ENCODE peak calls at places on chromosomes 6 and 20, in seven cellular contexts. B, N, A, H, Q, R and T are unnamed samples.
A peak's percentile ranks its signal among the peaks of the same experiment; 100 is the strongest.

GRCh38 chr6:11851405-11851804 is 72.8 kb upstream of the ADTRP start:
- DNase-seq in A (no peak), Q (peak; percentile 44), R (no peak), H (peak; percentile 86), N (no peak), B (peak; percentile 52), T (no peak)

GRCh38 chr6:42260972-42261371 is 43.3 kb upstream of the MRPS10 start:
- DNase-seq in B (no peak), Q (no peak), R (peak; percentile 65), A (peak; percentile 92), H (peak; percentile 33), N (no peak), T (peak; percentile 48)

GRCh38 chr6:108848116-108848868 is at the start of gene ARMC2:
- DNase-seq in H (peak; percentile 89), Q (peak; percentile 70), N (peak; percentile 86), A (peak; percentile 97), B (peak; percentile 72), R (peak; percentile 94), T (peak; percentile 55)

GRCh38 chr6:50187212-50188055 is 137.7 kb upstream of the DEFB112 start:
- DNase-seq in N (no peak), R (no peak), H (no peak), Q (no peak), A (no peak), B (no peak), T (no peak)

GRCh38 chr20:50848846-50849673 is 54.2 kb downstream of the BCAS4 start:
- DNase-seq in H (peak; percentile 83), R (no peak), Q (no peak), N (no peak), B (no peak), A (no peak), T (no peak)

GRCh38 chr6:56909115-56909907 is 45.6 kb upstream of the BEND6 start:
- DNase-seq in R (no peak), N (no peak), B (no peak), A (no peak), H (no peak), Q (peak; percentile 56), T (no peak)

GRCh38 chr6:7671076-7671475 is 54.8 kb upstream of the BMP6 start:
- DNase-seq in N (no peak), A (no peak), Q (peak; percentile 54), R (no peak), H (no peak), B (peak; percentile 57), T (no peak)

GRCh38 chr6:91407706-91408105 is 820.8 kb upstream of the MAP3K7 start:
- DNase-seq in A (no peak), R (no peak), B (no peak), N (no peak), Q (no peak), H (no peak), T (no peak)

GRCh38 chr6:146902846-146903245 is 301.4 kb upstream of the STXBP5 start:
- DNase-seq in A (no peak), H (no peak), N (no peak), Q (no peak), R (no peak), B (no peak), T (no peak)

GRCh38 chr6:146546440-146546839 is 2.8 kb downstream of the RAB32 start:
- DNase-seq in Q (peak; percentile 99), B (peak; percentile 82), N (peak; percentile 22), A (no peak), R (peak; percentile 75), H (no peak), T (no peak)

GRCh38 chr6:4808396-4808795 is 32.2 kb downstream of the CDYL start:
- DNase-seq in H (no peak), R (no peak), N (no peak), Q (no peak), A (no peak), B (no peak), T (no peak)

GRCh38 chr6:157595768-157596167 is 214.8 kb downstream of the ZDHHC14 start:
- DNase-seq in N (no peak), B (no peak), R (no peak), A (no peak), Q (no peak), H (no peak), T (no peak)

GRCh38 chr6:161410736-161411135 is 136.9 kb upstream of the AGPAT4 start:
- DNase-seq in H (no peak), B (no peak), R (no peak), Q (peak; percentile 27), A (no peak), N (no peak), T (no peak)

GRCh38 chr6:119318730-119319129 is 30.8 kb downstream of the MAN1A1 start:
- DNase-seq in Q (no peak), N (no peak), H (no peak), A (no peak), B (no peak), R (no peak), T (no peak)

GRCh38 chr20:22560817-22561216 is 23.6 kb downstream of the FOXA2 start:
- DNase-seq in Q (no peak), H (no peak), A (no peak), R (no peak), N (no peak), B (no peak), T (no peak)

GRCh38 chr6:40963019-40963418 is 76.0 kb downstream of the UNC5CL start:
- DNase-seq in R (no peak), B (no peak), Q (peak; percentile 33), H (no peak), A (no peak), N (no peak), T (no peak)

GRCh38 chr6:118029967-118030366 is 122.9 kb downstream of the SLC35F1 start:
- DNase-seq in H (no peak), A (no peak), N (no peak), B (no peak), Q (no peak), R (peak; percentile 36), T (no peak)

GRCh38 chr6:169577974-169578373 is 123.9 kb downstream of the WDR27 start:
- DNase-seq in B (no peak), R (peak; percentile 18), Q (no peak), N (no peak), A (no peak), H (no peak), T (no peak)

DNA sequence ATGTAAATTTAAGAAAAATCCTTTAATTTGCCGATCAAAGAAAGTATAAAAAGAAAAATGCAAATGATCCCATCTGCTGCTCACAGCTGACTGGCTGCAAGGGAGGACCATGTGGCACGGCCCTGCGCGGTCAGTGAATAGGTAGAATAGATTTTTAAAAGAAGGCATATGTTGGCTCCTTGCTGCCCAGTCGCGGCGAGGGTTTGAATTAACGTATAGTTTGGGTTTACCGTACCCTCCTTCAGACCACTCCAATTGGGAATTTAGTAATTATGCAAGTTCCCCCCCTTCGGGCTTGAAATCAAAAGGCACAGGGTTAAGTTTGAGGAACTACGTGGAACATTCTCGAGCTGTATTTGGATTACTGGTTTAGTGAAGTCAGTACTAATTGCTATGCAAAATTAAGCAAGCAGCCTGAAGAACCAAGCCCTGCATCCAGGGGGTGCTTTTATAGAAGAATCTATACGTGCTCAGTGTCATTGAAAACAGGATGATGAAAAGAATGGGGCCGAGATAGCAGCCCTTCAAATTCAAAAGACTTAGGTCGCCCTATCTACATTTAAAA is 1.1 kb upstream of the BEND3 start:
- DNase-seq in B (peak; percentile 22), N (no peak), Q (peak; percentile 54), A (no peak), H (peak; percentile 49), R (peak; percentile 92), T (peak; percentile 69)
- H3K4me3 ChIP-seq in B (peak overlapping the region; percentile 62), N (peak overlapping the region; percentile 65), Q (peak overlapping the region; percentile 58), A (peak overlapping the region; percentile 63), H (peak overlapping the region; percentile 82), R (no peak overlapping the region), T (peak overlapping the region; percentile 61)

GRCh38 chr6:3228046-3228671 is 706 bp upstream of the TUBB2B start:
- DNase-seq in N (no peak), R (peak; percentile 89), H (no peak), B (no peak), A (peak; percentile 82), Q (no peak), T (no peak)
- H3K4me3 ChIP-seq in N (peak overlapping the region; percentile 31), R (peak overlapping the region; percentile 52), H (peak overlapping the region; percentile 48), B (no peak overlapping the region), A (peak overlapping the region; percentile 55), Q (no peak overlapping the region), T (no peak overlapping the region)

DNA sequence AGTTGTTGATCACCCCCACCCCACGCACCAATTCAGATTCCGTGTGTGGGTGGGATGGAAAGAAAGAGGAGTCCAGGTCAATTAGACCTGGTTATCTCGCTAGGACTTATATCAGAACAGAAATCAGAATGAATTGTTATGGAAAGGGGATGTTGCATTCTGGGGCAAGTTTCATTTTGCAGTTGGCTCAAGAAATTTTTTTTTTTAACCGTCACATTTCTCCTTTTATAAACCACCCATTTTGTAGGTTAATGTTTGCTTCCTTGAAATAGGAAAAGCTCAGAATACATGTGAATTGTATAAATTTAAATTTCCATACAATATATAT is 46.9 kb upstream of the SUPT3H start:
- DNase-seq in B (no peak), Q (no peak), N (no peak), A (no peak), H (no peak), R (no peak), T (no peak)
- H3K4me3 ChIP-seq in B (peak overlapping the region; percentile 98), Q (no peak overlapping the region), N (peak overlapping the region; percentile 52), A (no peak overlapping the region), H (no peak overlapping the region), R (no peak overlapping the region), T (no peak overlapping the region)

GRCh38 chr6:77097940-77098339 is 365.4 kb downstream of the HTR1B start:
- DNase-seq in A (no peak), R (no peak), B (no peak), H (no peak), N (no peak), Q (no peak), T (no peak)
- H3K4me3 ChIP-seq in A (no peak overlapping the region), R (no peak overlapping the region), B (no peak overlapping the region), H (no peak overlapping the region), N (no peak overlapping the region), Q (no peak overlapping the region), T (no peak overlapping the region)

DNA sequence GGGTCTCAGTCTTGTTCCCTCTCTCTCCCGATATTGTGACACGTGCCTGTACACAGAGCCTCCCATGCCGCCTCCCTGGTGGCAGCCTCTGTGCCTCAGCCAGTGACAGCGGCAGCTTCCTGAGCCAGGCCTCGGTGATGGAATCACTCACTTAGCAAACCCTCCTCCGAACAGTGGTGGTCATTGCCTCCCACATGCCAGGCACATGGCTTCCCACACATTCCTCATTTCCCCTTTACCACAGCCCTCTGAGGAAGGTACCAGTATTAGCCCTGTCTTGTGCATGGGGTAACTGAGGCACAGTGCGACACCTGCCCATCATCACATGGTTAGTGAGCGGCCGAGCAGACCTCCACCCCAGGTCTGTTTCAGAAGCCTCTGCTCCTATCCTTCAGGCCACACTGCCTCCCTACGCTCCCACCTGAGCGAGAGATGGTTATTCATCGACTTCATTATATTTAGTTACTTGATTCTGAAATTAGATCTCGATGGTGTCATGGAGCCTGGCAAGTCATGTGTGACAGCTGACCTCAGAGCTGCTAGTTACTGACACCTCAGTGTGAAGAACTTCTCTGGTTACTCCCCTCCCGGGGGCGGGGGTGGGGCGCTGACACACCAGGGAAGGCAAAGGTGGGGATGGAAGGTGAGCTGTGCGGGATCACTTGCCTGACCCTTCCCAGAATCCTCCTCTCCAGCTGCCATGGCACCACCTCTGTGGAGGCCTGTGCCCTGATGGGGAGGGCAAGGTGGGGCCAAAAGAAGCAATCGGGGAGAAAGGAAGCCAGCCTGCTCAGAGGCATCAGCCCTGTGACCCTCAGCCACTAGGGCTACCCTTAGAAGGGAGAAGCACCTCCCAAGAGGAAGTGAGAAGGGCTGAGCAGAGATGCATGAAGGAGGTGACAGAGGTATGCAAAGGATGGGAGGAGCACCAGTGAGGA is 17.9 kb downstream of the MDGA1 start:
- DNase-seq in H (peak; percentile 82), R (peak; percentile 72), A (peak; percentile 80), B (no peak), Q (peak; percentile 51), N (no peak), T (no peak)
- H3K4me3 ChIP-seq in H (peak overlapping the region; percentile 22), R (no peak overlapping the region), A (no peak overlapping the region), B (no peak overlapping the region), Q (no peak overlapping the region), N (no peak overlapping the region), T (no peak overlapping the region)